ENCODE peak calls at places on chromosomes 3 and 15, in six cellular contexts. X is neuronal stem cell, I is IMR-90, Z is mesenchymal stem cell, O is H9, B is H1. G is an unnamed sample.

GRCh38 chr3:175088981-175089380 is 229.8 kb downstream of the NAALADL2 start:
- DNase-seq in X (no peak), B (no peak), Z (no peak), I (no peak), O (no peak), G (no peak)

GRCh38 chr3:69085543-69086132 is 901 bp downstream of the ARL6IP5 start:
- DNase-seq in X (no peak), O (no peak), I (no peak), Z (peak), B (no peak), G (no peak)

GRCh38 chr15:95446854-95447253 is 883.6 kb upstream of the NR2F2 start:
- DNase-seq in O (no peak), I (no peak), X (no peak), Z (no peak), B (no peak), G (no peak)

GRCh38 chr3:187181454-187182170 is 15.7 kb upstream of the RTP1 start:
- DNase-seq in Z (no peak), B (no peak), O (no peak), X (no peak), I (no peak), G (no peak)

GRCh38 chr3:50604628-50605588 is 6.7 kb downstream of the CISH start:
- DNase-seq in X (no peak), Z (no peak), O (no peak), I (no peak), B (no peak), G (no peak)

GRCh38 chr15:25543156-25543555 is 104.3 kb upstream of the UBE3A start:
- DNase-seq in Z (no peak), X (no peak), O (no peak), I (peak), B (no peak), G (no peak)

GRCh38 chr3:152193673-152194267 is 75.0 kb upstream of the MBNL1 start:
- DNase-seq in X (no peak), Z (no peak), B (no peak), O (no peak), I (no peak), G (no peak)

GRCh38 chr3:25854635-25855034 is 64.7 kb downstream of the OXSM start:
- DNase-seq in I (peak), X (no peak), O (no peak), Z (peak), B (no peak), G (peak)

GRCh38 chr15:80242132-80242769 is 9.8 kb downstream of the CTXND1 start:
- DNase-seq in X (no peak), B (peak), O (peak), I (peak), Z (peak), G (peak)

GRCh38 chr3:153246805-153247204 is 84.8 kb downstream of the RAP2B start:
- DNase-seq in Z (peak), B (no peak), O (no peak), I (peak), X (no peak), G (no peak)

GRCh38 chr15:43146187-43146586 is 12.8 kb downstream of the TMEM62 start:
- DNase-seq in B (no peak), X (no peak), O (no peak), I (no peak), Z (no peak), G (no peak)

GRCh38 chr3:160941885-160942494 is 163.2 kb downstream of the B3GALNT1 start:
- DNase-seq in I (peak), Z (peak), B (peak), X (peak), O (peak), G (peak)

GRCh38 chr3:63076357-63076756 is 201.1 kb upstream of the CADPS start:
- DNase-seq in B (no peak), X (no peak), Z (no peak), O (no peak), I (no peak), G (no peak)

GRCh38 chr3:157282261-157283191 is 122.6 kb upstream of the CCNL1 start:
- DNase-seq in B (no peak), X (no peak), Z (peak), O (no peak), I (peak), G (no peak)

GRCh38 chr3:29759443-29760033 is 478.7 kb downstream of the RBMS3 start:
- DNase-seq in O (no peak), I (peak), X (peak), Z (peak), B (no peak), G (no peak)

GRCh38 chr3:16482770-16483531 is 30.5 kb downstream of the RFTN1 start:
- DNase-seq in O (peak), X (no peak), B (peak), Z (peak), I (peak), G (peak)

GRCh38 chr3:128369881-128370642 is 96.6 kb downstream of the DNAJB8 start:
- DNase-seq in O (no peak), X (no peak), B (no peak), I (no peak), Z (no peak), G (peak)

GRCh38 chr15:47186071-47186470 is 531.2 kb upstream of the SEMA6D start:
- DNase-seq in I (no peak), O (no peak), B (no peak), X (no peak), Z (no peak), G (no peak)

GRCh38 chr3:76470285-76470684 is 569.6 kb upstream of the ROBO2 start:
- DNase-seq in O (no peak), Z (peak), I (peak), B (no peak), X (no peak), G (peak)

GRCh38 chr3:8303466-8303865 is 198.2 kb upstream of the LMCD1 start:
- DNase-seq in X (no peak), B (no peak), I (peak), O (no peak), Z (no peak), G (no peak)

GRCh38 chr15:101276501-101277037 is 716 bp downstream of the SELENOS start:
- DNase-seq in Z (peak), I (peak), O (no peak), X (no peak), B (no peak), G (peak)

GRCh38 chr3:194685723-194686413 is at the start of gene FAM43A:
- DNase-seq in I (peak), Z (peak), B (peak), X (peak), O (peak), G (peak)

GRCh38 chr3:107238787-107239186 is 138.5 kb upstream of the CCDC54 start:
- DNase-seq in Z (no peak), I (no peak), X (no peak), O (no peak), B (no peak), G (no peak)

GRCh38 chr3:53820756-53821580 is 25.3 kb downstream of the CHDH start:
- DNase-seq in B (no peak), X (no peak), O (no peak), I (no peak), Z (no peak), G (no peak)

GRCh38 chr3:56207913-56208312 is 260.4 kb downstream of the ERC2 start:
- DNase-seq in B (no peak), O (no peak), I (no peak), Z (no peak), X (no peak), G (no peak)

GRCh38 chr15:63940956-63941620 is 105.2 kb downstream of the DAPK2 start:
- DNase-seq in I (no peak), B (peak), X (no peak), Z (no peak), O (peak), G (no peak)

GRCh38 chr3:177776656-177777055 is 579.4 kb upstream of the TBL1XR1 start:
- DNase-seq in Z (peak), I (peak), B (no peak), X (no peak), O (no peak), G (peak)

GRCh38 chr3:190739726-190740230 is 122.7 kb downstream of the GMNC start:
- DNase-seq in X (no peak), I (no peak), Z (peak), B (no peak), O (no peak), G (no peak)

GRCh38 chr3:190381356-190381940 is 6.5 kb upstream of the CLDN16 start:
- DNase-seq in O (no peak), Z (no peak), X (no peak), B (no peak), I (peak), G (no peak)

GRCh38 chr15:31031471-31032064 is 40.1 kb upstream of the MTMR10 start:
- DNase-seq in B (no peak), O (no peak), Z (peak), I (peak), X (no peak), G (no peak)

GRCh38 chr3:192494176-192494575 is 233.2 kb downstream of the FGF12 start:
- DNase-seq in Z (no peak), I (no peak), X (no peak), O (no peak), B (no peak), G (no peak)

GRCh38 chr3:135000465-135000864 is 205.4 kb downstream of the EPHB1 start:
- DNase-seq in X (no peak), O (no peak), Z (no peak), I (no peak), B (no peak), G (no peak)

DNA sequence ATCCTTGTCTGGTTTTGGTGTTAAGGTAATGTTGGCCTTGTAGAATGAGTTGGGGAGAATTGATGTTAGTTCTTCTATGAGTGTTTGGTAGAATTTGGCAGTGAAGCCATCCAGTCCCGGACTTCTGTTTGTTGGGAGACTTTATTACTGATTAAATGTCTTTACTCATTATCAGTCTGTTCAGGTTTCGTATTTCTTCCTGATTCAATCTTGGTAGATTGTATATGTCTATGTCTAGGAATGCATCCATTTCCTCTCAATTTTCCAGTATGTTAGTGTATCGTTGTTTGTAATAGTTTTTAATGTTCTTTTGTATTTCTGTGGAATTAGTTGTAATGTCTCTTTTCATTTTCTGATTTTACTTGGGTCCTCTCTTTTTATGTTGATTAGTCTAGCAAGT is 39.4 kb downstream of the NCK1 start:
- DNase-seq in X (no peak), Z (no peak), I (peak), B (no peak), O (no peak), G (no peak)
- H2BK15ac ChIP-seq in X (no peak), Z (no peak), I (no peak), B (no peak), O (no peak), G (no peak)

GRCh38 chr3:67154429-67154828 is 156.3 kb downstream of the KBTBD8 start:
- DNase-seq in B (peak), O (peak), Z (no peak), X (no peak), I (no peak), G (peak)
- H2BK15ac ChIP-seq in B (no peak), O (no peak), Z (no peak), X (no peak), I (no peak), G (no peak)

DNA sequence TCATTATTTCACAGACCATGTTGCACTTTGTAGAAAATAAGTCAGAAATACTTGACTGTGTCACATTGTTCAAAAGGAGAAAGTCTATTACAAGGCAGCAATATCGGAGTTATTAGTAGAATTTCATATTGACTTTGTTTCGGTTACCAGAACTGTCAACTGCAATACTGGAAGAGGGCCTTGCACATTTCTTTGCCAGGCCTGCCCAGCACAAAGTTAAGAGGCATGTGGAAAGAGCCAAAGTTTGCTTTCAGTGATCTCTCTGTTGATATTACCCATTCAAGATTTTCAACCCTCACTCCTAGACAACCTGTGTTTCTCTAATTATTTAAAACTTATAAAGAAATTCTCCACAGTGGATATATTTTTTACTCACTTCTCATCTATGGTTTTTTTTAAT is 65.1 kb downstream of the COL8A1 start:
- DNase-seq in B (no peak), O (no peak), I (no peak), Z (no peak), X (no peak), G (no peak)
- H2BK15ac ChIP-seq in B (no peak), O (no peak), I (no peak), Z (no peak), X (no peak), G (no peak)

DNA sequence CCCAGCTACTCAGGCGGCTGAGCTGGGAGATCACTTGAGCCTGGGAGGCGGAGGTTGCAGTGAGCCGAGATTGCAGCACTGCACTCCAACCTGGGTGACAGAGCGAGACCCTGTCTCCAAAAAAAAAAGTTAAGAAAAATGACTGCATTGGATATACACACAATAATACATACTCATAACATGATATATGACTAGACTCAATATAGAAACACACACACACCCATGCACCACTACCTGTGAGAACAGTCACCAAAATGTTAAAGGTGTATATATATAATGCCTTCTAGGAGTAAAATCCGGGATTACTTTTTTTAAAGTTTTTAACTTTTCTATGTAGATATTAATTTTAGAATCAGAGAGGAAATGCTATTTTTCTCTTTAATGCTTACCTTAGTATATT is 25.9 kb downstream of the PHC3 start:
- DNase-seq in Z (no peak), X (no peak), O (no peak), I (no peak), B (no peak), G (no peak)
- H2BK15ac ChIP-seq in Z (no peak), X (no peak), O (no peak), I (no peak), B (no peak), G (no peak)

GRCh38 chr3:133477497-133477896 is 77.6 kb downstream of the BFSP2 start:
- DNase-seq in Z (no peak), B (no peak), I (no peak), O (no peak), X (no peak), G (no peak)

GRCh38 chr3:133479895-133480669 is 80.2 kb downstream of the BFSP2 start:
- DNase-seq in O (no peak), Z (no peak), B (no peak), X (no peak), I (no peak), G (peak)

GRCh38 chr3:133479401-133479800 is 79.5 kb downstream of the BFSP2 start:
- DNase-seq in I (no peak), Z (no peak), X (no peak), O (no peak), B (no peak), G (no peak)

GRCh38 chr3:133476971-133477375 is 77.1 kb downstream of the BFSP2 start:
- DNase-seq in Z (no peak), X (no peak), O (no peak), B (no peak), I (no peak), G (no peak)

DNA sequence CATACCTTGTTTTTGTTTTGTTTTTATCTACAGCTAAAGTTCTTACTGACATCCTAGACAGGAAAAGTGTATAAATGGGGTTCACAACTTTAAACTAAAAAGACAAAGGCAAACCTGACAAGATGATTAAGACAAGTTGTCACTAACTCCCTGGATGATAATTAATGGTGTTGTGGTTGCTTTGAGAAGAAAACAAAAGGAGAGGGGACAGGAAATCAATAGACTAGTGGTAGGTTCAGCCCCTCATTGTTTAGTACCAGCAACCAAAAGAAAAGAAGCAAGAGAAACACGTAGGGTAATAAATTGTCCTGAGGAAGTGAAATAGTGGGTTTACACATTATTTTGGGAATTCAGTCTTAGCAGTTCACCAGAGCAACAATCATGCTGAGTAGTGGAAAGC is 78.8 kb downstream of the BFSP2 start:
- DNase-seq in X (no peak), O (no peak), B (no peak), I (no peak), Z (no peak), G (no peak)
- H2BK15ac ChIP-seq in X (no peak), O (no peak), B (no peak), I (no peak), Z (no peak), G (no peak)

DNA sequence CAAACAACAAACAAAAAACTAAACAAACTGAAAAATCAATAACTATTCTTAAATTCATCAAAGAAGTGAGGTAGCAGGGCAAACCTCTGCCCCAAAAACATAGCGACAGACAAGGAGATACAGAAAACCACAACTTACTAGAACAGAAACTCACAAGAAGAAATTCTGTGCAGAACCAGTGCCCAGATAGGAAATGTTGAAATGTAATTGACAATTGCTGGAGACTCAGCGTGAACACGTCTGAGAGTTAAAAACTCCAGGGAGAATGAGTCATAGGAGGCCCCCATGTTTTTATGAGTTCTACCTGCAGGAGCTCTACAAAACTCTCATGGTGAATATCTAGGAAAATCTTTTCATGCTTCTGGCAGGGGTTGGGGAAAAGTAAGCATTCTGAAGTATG is 95.5 kb upstream of the SETMAR start:
- DNase-seq in Z (no peak), X (no peak), O (no peak), I (no peak), B (no peak), G (no peak)
- H2BK15ac ChIP-seq in Z (no peak), X (no peak), O (no peak), I (no peak), B (no peak), G (no peak)

G was measured in mesendoderm.